ENCODE peak calls at places on chromosomes 3 and 15, in seven cellular contexts. E is right cardiac atrium, D is OCI-LY7, F is mammary epithelial cell, H is Panc1, Z is endodermal cell, I is esophagus squamous epithelium. V is an unnamed sample. For H3K4me1, the result is how much of the 10 kb centered on the place peaks cover.

GRCh38 chr15:28096411-28096719 is 2.8 kb downstream of the OCA2 start:
- DNase-seq in E (no peak), D (no peak), F (no peak), H (no peak), Z (no peak), I (no peak), V (no peak)

GRCh38 chr15:70165811-70166284 is 68.1 kb upstream of the TLE3 start:
- DNase-seq in E (peak), D (no peak), F (no peak), H (no peak), Z (peak), I (no peak), V (no peak)

GRCh38 chr15:38130739-38131498 is 121.7 kb upstream of the SPRED1 start:
- DNase-seq in E (peak), D (peak), F (peak), H (no peak), Z (peak), I (peak), V (peak)

GRCh38 chr3:181333394-181333793 is 343.9 kb upstream of the DNAJC19 start:
- DNase-seq in E (no peak), D (no peak), F (no peak), H (no peak), Z (no peak), I (no peak), V (no peak)

GRCh38 chr15:79240036-79240435 is 42.5 kb upstream of the ANKRD34C start:
- DNase-seq in E (no peak), D (no peak), F (no peak), H (no peak), Z (no peak), I (no peak), V (no peak)

GRCh38 chr3:39166932-39167532 is 13.6 kb upstream of the CSRNP1 start:
- DNase-seq in E (no peak), D (no peak), F (peak), H (no peak), Z (no peak), I (no peak), V (no peak)

GRCh38 chr3:7520059-7520458 is 659.1 kb downstream of the GRM7 start:
- DNase-seq in E (no peak), D (no peak), F (no peak), H (no peak), Z (no peak), I (no peak), V (no peak)

GRCh38 chr15:38079236-38079635 is 144.8 kb downstream of the TMCO5A start:
- DNase-seq in E (no peak), D (peak), F (no peak), H (no peak), Z (no peak), I (no peak), V (no peak)

GRCh38 chr3:170520996-170521395 is 64.9 kb downstream of the SLC7A14 start:
- DNase-seq in E (no peak), D (no peak), F (no peak), H (no peak), Z (no peak), I (no peak), V (no peak)

GRCh38 chr3:24525022-24525421 is 30.4 kb upstream of the THRB start:
- DNase-seq in E (no peak), D (no peak), F (no peak), H (no peak), Z (no peak), I (no peak), V (no peak)

GRCh38 chr3:171850968-171851600 is 7.9 kb downstream of the TMEM212 start:
- DNase-seq in E (no peak), D (no peak), F (no peak), H (no peak), Z (no peak), I (no peak), V (no peak)

GRCh38 chr3:30691249-30691880 is 85.0 kb downstream of the TGFBR2 start:
- DNase-seq in E (no peak), D (no peak), F (no peak), H (no peak), Z (no peak), I (no peak), V (no peak)

GRCh38 chr3:43035801-43036340 is 56.8 kb downstream of the GASK1A start:
- DNase-seq in E (no peak), D (no peak), F (no peak), H (no peak), Z (peak), I (no peak), V (no peak)

GRCh38 chr3:134651347-134652041 is 672 bp upstream of the KY start:
- DNase-seq in E (no peak), D (no peak), F (no peak), H (no peak), Z (no peak), I (no peak), V (no peak)

GRCh38 chr3:42937334-42937733 is 31.4 kb downstream of the ZNF662 start:
- DNase-seq in E (no peak), D (no peak), F (no peak), H (no peak), Z (no peak), I (no peak), V (no peak)

GRCh38 chr3:127096256-127097008 is 96.5 kb upstream of the PRR23E start:
- DNase-seq in E (no peak), D (no peak), F (no peak), H (no peak), Z (no peak), I (no peak), V (no peak)

GRCh38 chr15:48565560-48566482 is 79.7 kb downstream of the FBN1 start:
- DNase-seq in E (no peak), D (no peak), F (peak), H (peak), Z (no peak), I (no peak), V (no peak)

GRCh38 chr15:31977812-31978662 is 52.3 kb upstream of the CHRNA7 start:
- DNase-seq in E (peak), D (peak), F (no peak), H (peak), Z (peak), I (no peak), V (peak)

GRCh38 chr3:121592856-121593702 is at the start of gene FBXO40:
- DNase-seq in E (peak), D (peak), F (no peak), H (no peak), Z (peak), I (no peak), V (peak)

GRCh38 chr3:183518446-183519185 is 36.9 kb downstream of the KLHL6 start:
- DNase-seq in E (no peak), D (peak), F (no peak), H (no peak), Z (no peak), I (no peak), V (no peak)

GRCh38 chr3:153927107-153927506 is 194.1 kb upstream of the ARHGEF26 start:
- DNase-seq in E (no peak), D (peak), F (peak), H (no peak), Z (no peak), I (no peak), V (peak)

GRCh38 chr15:89088605-89089315 is 504 bp downstream of the ABHD2 start:
- DNase-seq in E (peak), D (peak), F (no peak), H (no peak), Z (no peak), I (no peak), V (no peak)

GRCh38 chr15:71455107-71455506 is 339.8 kb downstream of the THSD4 start:
- DNase-seq in E (no peak), D (no peak), F (no peak), H (no peak), Z (no peak), I (no peak), V (peak)

GRCh38 chr3:177599331-177599730 is 402.0 kb upstream of the TBL1XR1 start:
- DNase-seq in E (no peak), D (no peak), F (peak), H (no peak), Z (no peak), I (no peak), V (no peak)

GRCh38 chr3:65633018-65633417 is 405.7 kb downstream of the MAGI1 start:
- DNase-seq in E (no peak), D (no peak), F (no peak), H (no peak), Z (peak), I (no peak), V (no peak)

GRCh38 chr3:130516645-130517512 is at the start of gene COL6A6:
- DNase-seq in E (peak), D (no peak), F (peak), H (no peak), Z (peak), I (no peak), V (no peak)

GRCh38 chr3:50239649-50240048 is 3.6 kb downstream of the GNAI2 start:
- DNase-seq in E (no peak), D (no peak), F (no peak), H (no peak), Z (peak), I (no peak), V (no peak)

GRCh38 chr3:128950223-128950938 is 43.5 kb downstream of the CFAP92 start:
- DNase-seq in E (no peak), D (peak), F (no peak), H (no peak), Z (peak), I (no peak), V (peak)

GRCh38 chr3:163671201-163671600 is 1407.1 kb downstream of the SI start:
- DNase-seq in E (no peak), D (no peak), F (no peak), H (no peak), Z (peak), I (no peak), V (no peak)

GRCh38 chr15:88018865-88019626 is 237.5 kb downstream of the NTRK3 start:
- DNase-seq in E (no peak), D (no peak), F (peak), H (no peak), Z (no peak), I (no peak), V (no peak)

GRCh38 chr3:41237907-41238306 is 38.6 kb downstream of the CTNNB1 start:
- DNase-seq in E (no peak), D (no peak), F (no peak), H (no peak), Z (no peak), I (no peak), V (no peak)

GRCh38 chr3:184795493-184796198 is 16.3 kb upstream of the VPS8 start:
- DNase-seq in E (no peak), D (no peak), F (no peak), H (no peak), Z (peak), I (no peak), V (peak)

GRCh38 chr3:37546876-37547275 is 314.8 kb upstream of the CTDSPL start:
- DNase-seq in E (peak), D (peak), F (peak), H (no peak), Z (peak), I (no peak), V (peak)

GRCh38 chr3:1252061-1252430 is 159.2 kb downstream of the CNTN6 start:
- DNase-seq in E (no peak), D (no peak), F (no peak), H (no peak), Z (no peak), I (no peak), V (no peak)

GRCh38 chr3:184716652-184717607 is 5.1 kb upstream of the MAGEF1 start:
- DNase-seq in E (no peak), D (no peak), F (no peak), H (no peak), Z (peak), I (no peak), V (no peak)

GRCh38 chr15:84840741-84841429 is 23.7 kb downstream of the ALPK3 start:
- DNase-seq in E (peak), D (no peak), F (peak), H (peak), Z (no peak), I (no peak), V (no peak)

GRCh38 chr15:99421172-99421656 is 144.6 kb upstream of the MEF2A start:
- DNase-seq in E (no peak), D (no peak), F (no peak), H (no peak), Z (no peak), I (no peak), V (no peak)

GRCh38 chr3:197491923-197492664 is 63.7 kb downstream of the BDH1 start:
- DNase-seq in E (no peak), D (no peak), F (no peak), H (no peak), Z (no peak), I (no peak), V (no peak)
- H3K4me1 ChIP-seq in E (under half), D (under half), F (half or more), H (under half), Z (under half), I (under half), V (under half)

DNA sequence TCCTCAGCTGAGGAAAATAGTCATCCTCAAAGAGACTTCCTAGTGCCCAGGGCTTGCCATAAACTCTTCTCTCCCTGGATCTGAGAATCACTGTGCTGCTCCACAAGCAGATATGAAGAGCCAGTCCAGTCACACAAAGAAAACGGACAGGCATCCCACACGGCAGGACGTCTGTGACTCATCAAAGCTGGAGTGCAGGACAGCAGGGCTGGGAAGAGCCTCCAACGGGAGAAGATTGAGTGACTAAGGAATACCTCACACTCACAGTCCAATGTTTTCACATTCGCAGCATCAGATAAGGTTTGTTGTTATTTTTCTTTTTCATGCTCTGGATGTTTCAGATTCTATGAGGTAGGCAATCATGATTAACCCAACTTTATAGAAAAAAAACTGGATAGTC is 57.8 kb downstream of the NEK10 start:
- DNase-seq in E (no peak), D (no peak), F (peak), H (peak), Z (peak), I (no peak), V (no peak)
- H3K27ac ChIP-seq in E (no peak), D (no peak), F (no peak), H (peak), Z (no peak), I (no peak), V (no peak)

GRCh38 chr15:26739791-26740190 is 33.1 kb downstream of the GABRB3 start:
- DNase-seq in E (no peak), D (no peak), F (no peak), H (no peak), Z (no peak), I (no peak), V (no peak)
- H3K4me1 ChIP-seq in E (under half), D (under half), F (under half), H (under half), Z (under half), I (under half), V (under half)

GRCh38 chr15:67369359-67369758 is 114.8 kb downstream of the IQCH start:
- DNase-seq in E (no peak), D (no peak), F (no peak), H (no peak), Z (no peak), I (no peak), V (no peak)

GRCh38 chr15:67370206-67370954 is 115.8 kb downstream of the IQCH start:
- DNase-seq in E (no peak), D (no peak), F (no peak), H (no peak), Z (no peak), I (no peak), V (no peak)

GRCh38 chr15:67372563-67372962 is 118.0 kb downstream of the IQCH start:
- DNase-seq in E (no peak), D (no peak), F (no peak), H (no peak), Z (no peak), I (no peak), V (no peak)

GRCh38 chr15:67361100-67361499 is 106.5 kb downstream of the IQCH start:
- DNase-seq in E (no peak), D (no peak), F (no peak), H (no peak), Z (no peak), I (no peak), V (no peak)

DNA sequence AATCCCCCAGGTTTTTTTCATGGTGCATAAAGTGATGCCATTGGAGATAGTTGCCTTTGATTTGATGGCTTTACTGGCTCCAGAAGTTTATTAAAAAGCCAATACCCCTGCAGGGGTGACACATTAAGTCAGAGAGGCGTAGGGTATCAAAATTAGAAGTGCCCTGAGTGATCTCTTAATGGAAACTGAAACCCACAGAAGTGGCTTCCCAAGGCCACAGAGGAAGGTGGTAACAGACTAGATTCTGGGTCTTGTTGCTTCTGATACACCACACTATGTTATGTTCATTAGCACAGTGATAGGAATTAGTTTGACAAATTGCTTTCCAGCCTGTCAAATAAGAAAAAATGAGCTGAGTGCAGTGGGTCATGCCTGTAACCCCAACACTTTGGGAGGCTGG is 112.3 kb downstream of the IQCH start:
- DNase-seq in E (no peak), D (no peak), F (no peak), H (no peak), Z (no peak), I (no peak), V (no peak)
- H3K27ac ChIP-seq in E (no peak), D (no peak), F (no peak), H (no peak), Z (no peak), I (no peak), V (no peak)

DNA sequence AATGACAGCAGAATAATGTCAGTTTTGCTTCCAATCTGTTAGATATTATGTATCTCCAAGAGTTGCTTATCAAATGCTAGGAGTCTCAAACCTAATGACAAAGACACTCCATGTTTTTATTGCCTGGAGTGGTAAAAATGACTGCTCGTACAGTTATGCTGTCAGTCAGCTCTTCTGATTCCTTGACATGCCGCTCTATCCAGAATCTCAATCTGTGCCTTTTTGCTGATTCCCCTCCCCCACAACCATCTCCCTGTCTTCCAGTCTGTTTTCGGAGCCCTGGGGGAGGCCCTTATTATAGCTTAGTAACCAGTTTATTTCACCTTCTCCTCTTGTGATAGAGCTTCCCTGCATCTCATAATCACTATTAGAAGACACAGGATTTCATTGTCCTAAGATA is 2.6 kb downstream of the MKRN2 start:
- DNase-seq in E (no peak), D (no peak), F (no peak), H (no peak), Z (no peak), I (no peak), V (no peak)
- H3K4me1 ChIP-seq in E (under half), D (under half), F (under half), H (under half), Z (under half), I (under half), V (half or more)

GRCh38 chr15:67777071-67777470 is 48.2 kb upstream of the SKOR1 start:
- DNase-seq in E (no peak), D (no peak), F (no peak), H (no peak), Z (no peak), I (no peak), V (no peak)

GRCh38 chr15:67776600-67776999 is 48.7 kb upstream of the SKOR1 start:
- DNase-seq in E (no peak), D (no peak), F (no peak), H (no peak), Z (no peak), I (no peak), V (no peak)

GRCh38 chr15:67775998-67776397 is 49.3 kb upstream of the SKOR1 start:
- DNase-seq in E (no peak), D (no peak), F (no peak), H (no peak), Z (no peak), I (no peak), V (no peak)

GRCh38 chr15:67774626-67775025 is 50.7 kb upstream of the SKOR1 start:
- DNase-seq in E (no peak), D (no peak), F (no peak), H (no peak), Z (no peak), I (no peak), V (no peak)

DNA sequence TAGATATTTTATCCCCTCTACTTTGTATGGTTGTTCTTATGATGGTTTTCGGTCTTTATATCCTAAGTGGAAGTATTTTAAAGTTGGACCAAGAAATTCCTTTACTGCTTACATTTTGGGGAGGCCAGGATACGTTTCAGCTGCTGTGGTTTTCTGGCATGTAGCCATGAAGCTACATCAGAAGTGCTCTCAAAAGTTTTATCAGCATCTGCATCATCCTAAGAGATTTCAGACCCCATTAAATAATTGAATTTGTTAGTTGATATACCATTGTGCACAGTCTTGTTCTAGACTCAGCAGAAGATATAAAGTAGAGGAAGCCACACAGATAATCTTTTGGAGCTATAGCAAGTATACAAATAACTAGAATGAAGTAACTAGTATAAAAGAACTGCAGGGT is 50.0 kb upstream of the SKOR1 start:
- DNase-seq in E (no peak), D (no peak), F (no peak), H (no peak), Z (no peak), I (no peak), V (no peak)
- H3K27ac ChIP-seq in E (no peak), D (no peak), F (no peak), H (no peak), Z (no peak), I (no peak), V (no peak)

GRCh38 chr15:68792901-68793766 is 27.6 kb downstream of the ANP32A start:
- DNase-seq in E (no peak), D (no peak), F (no peak), H (no peak), Z (peak), I (no peak), V (no peak)
- H3K4me1 ChIP-seq in E (half or more), D (half or more), F (under half), H (half or more), Z (half or more), I (half or more), V (under half)

GRCh38 chr3:97885931-97886824 is 64.4 kb downstream of the CRYBG3 start:
- DNase-seq in E (no peak), D (no peak), F (no peak), H (no peak), Z (no peak), I (no peak), V (no peak)

GRCh38 chr3:97895216-97895615 is 73.4 kb downstream of the CRYBG3 start:
- DNase-seq in E (no peak), D (peak), F (no peak), H (no peak), Z (no peak), I (no peak), V (no peak)

GRCh38 chr3:97892852-97893251 is 71.0 kb downstream of the CRYBG3 start:
- DNase-seq in E (no peak), D (no peak), F (no peak), H (no peak), Z (no peak), I (no peak), V (no peak)

GRCh38 chr3:97884724-97885123 is 62.9 kb downstream of the CRYBG3 start:
- DNase-seq in E (no peak), D (no peak), F (no peak), H (no peak), Z (no peak), I (no peak), V (no peak)

GRCh38 chr3:97889814-97890213 is 68.0 kb downstream of the CRYBG3 start:
- DNase-seq in E (no peak), D (no peak), F (no peak), H (no peak), Z (no peak), I (no peak), V (no peak)
- H3K27ac ChIP-seq in E (no peak), D (no peak), F (no peak), H (no peak), Z (no peak), I (no peak), V (no peak)